ENCODE peak calls at places on chromosomes 1 and 21, in nine cellular contexts. W is body of pancreas, C is Peyer's patch, M is transverse colon, L is sigmoid colon, F is suprapubic skin, Y is stomach, X is gastrocnemius medialis, N is heart left ventricle. B is an unnamed sample.

GRCh38 chr1:241007668-241008067 is 349.3 kb downstream of the RGS7 start:
- DNase-seq in W (no peak), C (no peak), M (peak), L (no peak), F (no peak), Y (no peak), X (no peak), N (no peak), B (no peak)

GRCh38 chr1:215376544-215377264 is 190.4 kb upstream of the KCTD3 start:
- DNase-seq in W (no peak), C (no peak), M (no peak), L (no peak), F (no peak), Y (no peak), X (peak), N (peak), B (no peak)

GRCh38 chr1:116754203-116754977 is at the start of gene CD2:
- DNase-seq in W (no peak), C (no peak), M (peak), L (no peak), F (no peak), Y (peak), X (no peak), N (no peak), B (no peak)

GRCh38 chr1:119673171-119673940 is 25.3 kb upstream of the ZNF697 start:
- DNase-seq in W (no peak), C (no peak), M (no peak), L (no peak), F (no peak), Y (no peak), X (no peak), N (no peak), B (no peak)

GRCh38 chr1:47687618-47687940 is 249.7 kb downstream of the FOXD2 start:
- DNase-seq in W (no peak), C (no peak), M (no peak), L (peak), F (peak), Y (peak), X (no peak), N (no peak), B (peak)

GRCh38 chr1:35619237-35620121 is 21.8 kb downstream of the PSMB2 start:
- DNase-seq in W (no peak), C (no peak), M (no peak), L (no peak), F (no peak), Y (no peak), X (no peak), N (no peak), B (no peak)

GRCh38 chr1:208007938-208008342 is 97.0 kb upstream of the CD34 start:
- DNase-seq in W (no peak), C (no peak), M (no peak), L (no peak), F (no peak), Y (no peak), X (no peak), N (no peak), B (no peak)

GRCh38 chr1:185823471-185823870 is 89.3 kb downstream of the HMCN1 start:
- DNase-seq in W (no peak), C (no peak), M (no peak), L (no peak), F (no peak), Y (no peak), X (no peak), N (no peak), B (no peak)

GRCh38 chr1:226109829-226110248 is 47.3 kb downstream of the H3-3A start:
- DNase-seq in W (peak), C (peak), M (peak), L (peak), F (peak), Y (peak), X (peak), N (peak), B (peak)

GRCh38 chr1:186498695-186499389 is 37.9 kb upstream of the PDC start:
- DNase-seq in W (no peak), C (no peak), M (no peak), L (no peak), F (no peak), Y (no peak), X (no peak), N (no peak), B (no peak)

GRCh38 chr1:229258851-229259110 is 12.1 kb upstream of the RAB4A start:
- DNase-seq in W (no peak), C (no peak), M (no peak), L (no peak), F (no peak), Y (no peak), X (no peak), N (no peak), B (no peak)

GRCh38 chr1:85894651-85895050 is 186.4 kb upstream of the ZNHIT6 start:
- DNase-seq in W (peak), C (no peak), M (no peak), L (no peak), F (no peak), Y (no peak), X (no peak), N (no peak), B (peak)

GRCh38 chr1:78687315-78687714 is 37.7 kb downstream of the IFI44 start:
- DNase-seq in W (no peak), C (no peak), M (no peak), L (no peak), F (no peak), Y (no peak), X (no peak), N (no peak), B (no peak)

GRCh38 chr1:183417691-183418491 is at the start of gene NMNAT2:
- DNase-seq in W (peak), C (no peak), M (no peak), L (peak), F (no peak), Y (no peak), X (no peak), N (peak), B (peak)

GRCh38 chr1:17033481-17033880 is 20.4 kb downstream of the SDHB start:
- DNase-seq in W (no peak), C (no peak), M (no peak), L (no peak), F (no peak), Y (no peak), X (no peak), N (no peak), B (no peak)

GRCh38 chr21:34129039-34129891 is 55.9 kb downstream of the MRPS6 start:
- DNase-seq in W (peak), C (no peak), M (peak), L (peak), F (no peak), Y (peak), X (peak), N (peak), B (no peak)

GRCh38 chr1:166882893-166883292 is 6.8 kb upstream of the TADA1 start:
- DNase-seq in W (no peak), C (no peak), M (no peak), L (no peak), F (no peak), Y (no peak), X (no peak), N (no peak), B (no peak)

GRCh38 chr1:193070395-193070753 is 11.0 kb downstream of the RO60 start:
- DNase-seq in W (no peak), C (no peak), M (no peak), L (no peak), F (no peak), Y (no peak), X (no peak), N (no peak), B (no peak)
- TF ChIP-seq CTCF in W (no peak), C (no peak), M (no peak), L (no peak), F (no peak), Y (no peak), X (no peak), N (no peak), B (no peak)

GRCh38 chr1:246200225-246200624 is 306.9 kb downstream of the SMYD3 start:
- DNase-seq in W (no peak), C (no peak), M (no peak), L (no peak), F (no peak), Y (no peak), X (no peak), N (no peak), B (no peak)
- H3K4me3 ChIP-seq in W (no peak), C (no peak), M (no peak), L (no peak), F (no peak), Y (no peak), X (no peak), N (no peak), B (no peak)

GRCh38 chr1:153515504-153516394 is 20.0 kb downstream of the S100A6 start:
- DNase-seq in W (no peak), C (peak), M (peak), L (no peak), F (no peak), Y (peak), X (no peak), N (no peak), B (peak)
- TF ChIP-seq POLR2A in W (no peak), C (peak), M (peak), L (no peak), F (no peak), Y (no peak), X (no peak), N (no peak), B (no peak)

GRCh38 chr1:235595079-235595478 is 54.5 kb downstream of the GNG4 start:
- DNase-seq in W (no peak), C (no peak), M (no peak), L (no peak), F (no peak), Y (no peak), X (no peak), N (no peak), B (no peak)

GRCh38 chr1:235601087-235601486 is 48.5 kb downstream of the GNG4 start:
- DNase-seq in W (peak), C (no peak), M (no peak), L (no peak), F (no peak), Y (peak), X (no peak), N (no peak), B (no peak)

GRCh38 chr1:235597867-235598553 is 51.6 kb downstream of the GNG4 start:
- DNase-seq in W (no peak), C (no peak), M (no peak), L (no peak), F (no peak), Y (no peak), X (no peak), N (no peak), B (no peak)

DNA sequence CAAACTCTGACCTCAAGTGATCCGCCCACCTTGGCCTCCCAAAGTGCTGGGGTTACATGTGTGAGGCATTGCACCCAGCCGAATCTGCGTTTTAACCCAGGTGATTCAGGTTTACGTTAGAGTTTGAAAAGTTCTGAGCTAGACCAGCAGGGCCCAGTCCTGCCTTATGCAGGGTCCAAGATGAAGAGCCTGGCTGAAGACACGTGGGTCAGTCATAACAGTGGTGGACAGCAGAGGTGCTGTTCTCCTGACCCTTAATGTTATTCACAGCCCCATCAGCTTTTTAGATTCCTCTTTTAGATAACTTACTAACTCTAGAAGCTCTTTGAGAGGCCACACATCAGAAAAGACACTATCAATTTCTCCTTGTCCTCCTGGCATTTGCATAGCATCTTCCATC is 50.0 kb downstream of the GNG4 start:
- DNase-seq in W (no peak), C (no peak), M (no peak), L (no peak), F (no peak), Y (no peak), X (no peak), N (no peak), B (no peak)
- TF ChIP-seq CTCF in W (no peak), C (no peak), M (no peak), L (no peak), F (no peak), Y (no peak), X (no peak), N (no peak), B (no peak)

GRCh38 chr1:53704804-53705445 is 34.0 kb downstream of the GLIS1 start:
- DNase-seq in W (no peak), C (no peak), M (no peak), L (no peak), F (peak), Y (no peak), X (no peak), N (no peak), B (no peak)
- H3K4me3 ChIP-seq in W (no peak), C (no peak), M (no peak), L (no peak), F (no peak), Y (no peak), X (no peak), N (no peak), B (no peak)

DNA sequence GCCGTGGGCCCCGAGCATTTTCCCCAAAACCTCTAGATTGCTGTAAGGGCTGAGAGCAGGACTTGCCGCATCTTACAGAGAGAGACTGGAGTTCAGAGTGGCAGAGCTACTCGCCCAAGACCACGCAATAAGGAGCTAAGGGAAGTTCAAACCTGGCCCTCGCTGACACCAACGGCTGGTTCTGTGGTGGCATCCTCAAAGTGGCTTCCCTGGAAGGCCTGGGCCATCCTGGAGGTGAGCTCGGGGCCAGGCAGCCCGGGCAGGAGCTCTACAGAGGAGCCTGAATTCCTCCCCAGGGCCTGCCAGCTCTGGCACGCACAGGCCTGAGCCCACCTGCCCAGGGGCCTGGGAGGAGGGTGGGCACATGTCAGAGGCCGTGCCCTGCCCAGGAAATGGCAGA is 68.7 kb downstream of the MEGF6 start:
- DNase-seq in W (no peak), C (no peak), M (no peak), L (no peak), F (no peak), Y (no peak), X (no peak), N (no peak), B (no peak)
- TF ChIP-seq POLR2A in W (no peak), C (no peak), M (no peak), L (no peak), F (no peak), Y (no peak), X (no peak), N (no peak), B (no peak)

B was measured in lower leg skin.